ENCODE peak calls at places on chromosome 11, in four cellular contexts. One of them, this sample, is unnamed.

GRCh38 chr11:118565062-118565461 is 669 bp downstream of the IFT46 start:
- DNase-seq in activated T-cell treated with anti-CD3 and anti-CD28 coated beads, Interleukin-2, amount 50 U/mL, for 72 hours: no peak
- DNase-seq in mesenchymal stem cell: no peak
- DNase-seq in stomach: no peak
- DNase-seq in this sample: no peak

GRCh38 chr11:63020671-63021255 is 5.1 kb upstream of the SLC22A8 start:
- DNase-seq in activated T-cell treated with anti-CD3 and anti-CD28 coated beads, Interleukin-2, amount 50 U/mL, for 72 hours: peak
- DNase-seq in mesenchymal stem cell: no peak
- DNase-seq in stomach: no peak
- DNase-seq in this sample: peak

GRCh38 chr11:86738615-86739014 is 61.7 kb upstream of the PRSS23 start:
- DNase-seq in activated T-cell treated with anti-CD3 and anti-CD28 coated beads, Interleukin-2, amount 50 U/mL, for 72 hours: no peak
- DNase-seq in mesenchymal stem cell: no peak
- DNase-seq in stomach: no peak
- DNase-seq in this sample: no peak

GRCh38 chr11:27390959-27391326 is 27.9 kb upstream of the CCDC34 start:
- DNase-seq in activated T-cell treated with anti-CD3 and anti-CD28 coated beads, Interleukin-2, amount 50 U/mL, for 72 hours: no peak
- DNase-seq in mesenchymal stem cell: peak
- DNase-seq in stomach: no peak
- DNase-seq in this sample: no peak

GRCh38 chr11:114666760-114667159 is 11.6 kb upstream of the NXPE2 start:
- DNase-seq in activated T-cell treated with anti-CD3 and anti-CD28 coated beads, Interleukin-2, amount 50 U/mL, for 72 hours: no peak
- DNase-seq in mesenchymal stem cell: no peak
- DNase-seq in stomach: no peak
- DNase-seq in this sample: no peak

GRCh38 chr11:31977343-31977742 is 113.5 kb upstream of the RCN1 start:
- DNase-seq in activated T-cell treated with anti-CD3 and anti-CD28 coated beads, Interleukin-2, amount 50 U/mL, for 72 hours: no peak
- DNase-seq in mesenchymal stem cell: no peak
- DNase-seq in stomach: no peak
- DNase-seq in this sample: no peak

GRCh38 chr11:72758304-72758689 is 6.1 kb upstream of the ARAP1 start:
- DNase-seq in activated T-cell treated with anti-CD3 and anti-CD28 coated beads, Interleukin-2, amount 50 U/mL, for 72 hours: no peak
- DNase-seq in mesenchymal stem cell: peak
- DNase-seq in stomach: no peak
- DNase-seq in this sample: no peak

GRCh38 chr11:117562111-117562510 is 234.5 kb downstream of the CEP164 start:
- DNase-seq in activated T-cell treated with anti-CD3 and anti-CD28 coated beads, Interleukin-2, amount 50 U/mL, for 72 hours: no peak
- DNase-seq in mesenchymal stem cell: no peak
- DNase-seq in stomach: no peak
- DNase-seq in this sample: no peak

GRCh38 chr11:128208329-128209220 is 378.8 kb downstream of the ETS1 start:
- DNase-seq in activated T-cell treated with anti-CD3 and anti-CD28 coated beads, Interleukin-2, amount 50 U/mL, for 72 hours: no peak
- DNase-seq in mesenchymal stem cell: peak
- DNase-seq in stomach: no peak
- DNase-seq in this sample: no peak

GRCh38 chr11:78298216-78298860 is 109.6 kb downstream of the USP35 start:
- DNase-seq in activated T-cell treated with anti-CD3 and anti-CD28 coated beads, Interleukin-2, amount 50 U/mL, for 72 hours: no peak
- DNase-seq in mesenchymal stem cell: no peak
- DNase-seq in stomach: no peak
- DNase-seq in this sample: no peak

GRCh38 chr11:71103266-71103665 is 149.1 kb downstream of the SHANK2 start:
- DNase-seq in activated T-cell treated with anti-CD3 and anti-CD28 coated beads, Interleukin-2, amount 50 U/mL, for 72 hours: no peak
- DNase-seq in mesenchymal stem cell: no peak
- DNase-seq in stomach: peak
- DNase-seq in this sample: no peak

GRCh38 chr11:125835748-125836147 is 2.6 kb downstream of the PATE4 start:
- DNase-seq in activated T-cell treated with anti-CD3 and anti-CD28 coated beads, Interleukin-2, amount 50 U/mL, for 72 hours: no peak
- DNase-seq in mesenchymal stem cell: no peak
- DNase-seq in stomach: no peak
- DNase-seq in this sample: no peak

GRCh38 chr11:99327527-99327926 is 306.8 kb downstream of the CNTN5 start:
- DNase-seq in activated T-cell treated with anti-CD3 and anti-CD28 coated beads, Interleukin-2, amount 50 U/mL, for 72 hours: no peak
- DNase-seq in mesenchymal stem cell: no peak
- DNase-seq in stomach: no peak
- DNase-seq in this sample: no peak

GRCh38 chr11:45042560-45042959 is 91.9 kb upstream of the TP53I11 start:
- DNase-seq in activated T-cell treated with anti-CD3 and anti-CD28 coated beads, Interleukin-2, amount 50 U/mL, for 72 hours: no peak
- DNase-seq in mesenchymal stem cell: no peak
- DNase-seq in stomach: no peak
- DNase-seq in this sample: no peak

GRCh38 chr11:23398052-23398451 is 537.8 kb upstream of the CCDC179 start:
- DNase-seq in activated T-cell treated with anti-CD3 and anti-CD28 coated beads, Interleukin-2, amount 50 U/mL, for 72 hours: no peak
- DNase-seq in mesenchymal stem cell: no peak
- DNase-seq in stomach: no peak
- DNase-seq in this sample: no peak

GRCh38 chr11:14424096-14424495 is 65.1 kb upstream of the RRAS2 start:
- DNase-seq in activated T-cell treated with anti-CD3 and anti-CD28 coated beads, Interleukin-2, amount 50 U/mL, for 72 hours: no peak
- DNase-seq in mesenchymal stem cell: peak
- DNase-seq in stomach: no peak
- DNase-seq in this sample: no peak

GRCh38 chr11:23729088-23729487 is 767.8 kb upstream of the LUZP2 start:
- DNase-seq in activated T-cell treated with anti-CD3 and anti-CD28 coated beads, Interleukin-2, amount 50 U/mL, for 72 hours: no peak
- DNase-seq in mesenchymal stem cell: no peak
- DNase-seq in stomach: no peak
- DNase-seq in this sample: no peak

GRCh38 chr11:3094223-3094824 is 37.1 kb upstream of the CARS1 start:
- DNase-seq in activated T-cell treated with anti-CD3 and anti-CD28 coated beads, Interleukin-2, amount 50 U/mL, for 72 hours: no peak
- DNase-seq in mesenchymal stem cell: no peak
- DNase-seq in stomach: peak
- DNase-seq in this sample: no peak

GRCh38 chr11:64265176-64266160 is 14.1 kb downstream of the PLCB3 start:
- DNase-seq in activated T-cell treated with anti-CD3 and anti-CD28 coated beads, Interleukin-2, amount 50 U/mL, for 72 hours: no peak
- DNase-seq in mesenchymal stem cell: no peak
- DNase-seq in stomach: no peak
- DNase-seq in this sample: no peak

GRCh38 chr11:6531267-6531752 is 34.2 kb downstream of the DNHD1 start:
- DNase-seq in activated T-cell treated with anti-CD3 and anti-CD28 coated beads, Interleukin-2, amount 50 U/mL, for 72 hours: peak
- DNase-seq in mesenchymal stem cell: peak
- DNase-seq in stomach: no peak
- DNase-seq in this sample: no peak

GRCh38 chr11:60334005-60334620 is 7.1 kb downstream of the MS4A6E start:
- DNase-seq in activated T-cell treated with anti-CD3 and anti-CD28 coated beads, Interleukin-2, amount 50 U/mL, for 72 hours: peak
- DNase-seq in mesenchymal stem cell: peak
- DNase-seq in stomach: peak
- DNase-seq in this sample: peak

GRCh38 chr11:116500833-116501622 is 271.8 kb downstream of the BUD13 start:
- DNase-seq in activated T-cell treated with anti-CD3 and anti-CD28 coated beads, Interleukin-2, amount 50 U/mL, for 72 hours: no peak
- DNase-seq in mesenchymal stem cell: no peak
- DNase-seq in stomach: no peak
- DNase-seq in this sample: no peak

GRCh38 chr11:12653729-12654128 is 20.5 kb upstream of the TEAD1 start:
- DNase-seq in activated T-cell treated with anti-CD3 and anti-CD28 coated beads, Interleukin-2, amount 50 U/mL, for 72 hours: no peak
- DNase-seq in mesenchymal stem cell: no peak
- DNase-seq in stomach: no peak
- DNase-seq in this sample: no peak

GRCh38 chr11:75337195-75337654 is 14.2 kb downstream of the ARRB1 start:
- DNase-seq in activated T-cell treated with anti-CD3 and anti-CD28 coated beads, Interleukin-2, amount 50 U/mL, for 72 hours: no peak
- DNase-seq in mesenchymal stem cell: peak
- DNase-seq in stomach: no peak
- DNase-seq in this sample: no peak

GRCh38 chr11:126817096-126817495 is 183.5 kb downstream of the KIRREL3 start:
- DNase-seq in activated T-cell treated with anti-CD3 and anti-CD28 coated beads, Interleukin-2, amount 50 U/mL, for 72 hours: no peak
- DNase-seq in mesenchymal stem cell: peak
- DNase-seq in stomach: no peak
- DNase-seq in this sample: no peak

GRCh38 chr11:62147545-62147944 is 23.7 kb downstream of the INCENP start:
- DNase-seq in activated T-cell treated with anti-CD3 and anti-CD28 coated beads, Interleukin-2, amount 50 U/mL, for 72 hours: no peak
- DNase-seq in mesenchymal stem cell: no peak
- DNase-seq in stomach: peak
- DNase-seq in this sample: no peak

GRCh38 chr11:95939091-95939490 is 15.2 kb upstream of the MTMR2 start:
- DNase-seq in activated T-cell treated with anti-CD3 and anti-CD28 coated beads, Interleukin-2, amount 50 U/mL, for 72 hours: no peak
- DNase-seq in mesenchymal stem cell: no peak
- DNase-seq in stomach: no peak
- DNase-seq in this sample: no peak

GRCh38 chr11:77086521-77087472 is 15.8 kb upstream of the OMP start:
- DNase-seq in activated T-cell treated with anti-CD3 and anti-CD28 coated beads, Interleukin-2, amount 50 U/mL, for 72 hours: no peak
- DNase-seq in mesenchymal stem cell: no peak
- DNase-seq in stomach: peak
- DNase-seq in this sample: no peak

GRCh38 chr11:47518212-47518959 is 34.5 kb downstream of the CELF1 start:
- DNase-seq in activated T-cell treated with anti-CD3 and anti-CD28 coated beads, Interleukin-2, amount 50 U/mL, for 72 hours: no peak
- DNase-seq in mesenchymal stem cell: no peak
- DNase-seq in stomach: no peak
- DNase-seq in this sample: no peak

GRCh38 chr11:78652866-78653265 is 78.2 kb upstream of the NARS2 start:
- DNase-seq in activated T-cell treated with anti-CD3 and anti-CD28 coated beads, Interleukin-2, amount 50 U/mL, for 72 hours: no peak
- DNase-seq in mesenchymal stem cell: no peak
- DNase-seq in stomach: no peak
- DNase-seq in this sample: no peak

GRCh38 chr11:128686745-128687177 is 7.1 kb upstream of the FLI1 start:
- DNase-seq in activated T-cell treated with anti-CD3 and anti-CD28 coated beads, Interleukin-2, amount 50 U/mL, for 72 hours: peak
- DNase-seq in mesenchymal stem cell: peak
- DNase-seq in stomach: peak
- DNase-seq in this sample: no peak

GRCh38 chr11:12088047-12088481 is 22.3 kb upstream of the MICAL2 start:
- DNase-seq in activated T-cell treated with anti-CD3 and anti-CD28 coated beads, Interleukin-2, amount 50 U/mL, for 72 hours: no peak
- DNase-seq in mesenchymal stem cell: peak
- DNase-seq in stomach: no peak
- DNase-seq in this sample: no peak

GRCh38 chr11:63769044-63769718 is 606 bp upstream of the ZFTA start:
- DNase-seq in activated T-cell treated with anti-CD3 and anti-CD28 coated beads, Interleukin-2, amount 50 U/mL, for 72 hours: peak
- DNase-seq in mesenchymal stem cell: peak
- DNase-seq in stomach: no peak
- DNase-seq in this sample: no peak

GRCh38 chr11:102647430-102647829 is 22.3 kb upstream of the MMP20 start:
- DNase-seq in activated T-cell treated with anti-CD3 and anti-CD28 coated beads, Interleukin-2, amount 50 U/mL, for 72 hours: no peak
- DNase-seq in mesenchymal stem cell: no peak
- DNase-seq in stomach: no peak
- DNase-seq in this sample: no peak

GRCh38 chr11:108606495-108607160 is 13.1 kb upstream of the EXPH5 start:
- DNase-seq in activated T-cell treated with anti-CD3 and anti-CD28 coated beads, Interleukin-2, amount 50 U/mL, for 72 hours: no peak
- DNase-seq in mesenchymal stem cell: no peak
- DNase-seq in stomach: no peak
- DNase-seq in this sample: no peak

GRCh38 chr11:85575388-85575787 is 51.8 kb downstream of the DLG2 start:
- DNase-seq in activated T-cell treated with anti-CD3 and anti-CD28 coated beads, Interleukin-2, amount 50 U/mL, for 72 hours: no peak
- DNase-seq in mesenchymal stem cell: no peak
- DNase-seq in stomach: no peak
- DNase-seq in this sample: no peak

GRCh38 chr11:7019500-7020182 is 505 bp downstream of the ZNF214 start:
- DNase-seq in activated T-cell treated with anti-CD3 and anti-CD28 coated beads, Interleukin-2, amount 50 U/mL, for 72 hours: no peak
- DNase-seq in mesenchymal stem cell: no peak
- DNase-seq in stomach: no peak
- DNase-seq in this sample: no peak

GRCh38 chr11:8527939-8528338 is 66.1 kb downstream of the STK33 start:
- DNase-seq in activated T-cell treated with anti-CD3 and anti-CD28 coated beads, Interleukin-2, amount 50 U/mL, for 72 hours: no peak
- DNase-seq in mesenchymal stem cell: no peak
- DNase-seq in stomach: no peak
- DNase-seq in this sample: no peak

GRCh38 chr11:65814131-65814959 is 19.4 kb upstream of the SNX32 start:
- DNase-seq in activated T-cell treated with anti-CD3 and anti-CD28 coated beads, Interleukin-2, amount 50 U/mL, for 72 hours: no peak
- DNase-seq in mesenchymal stem cell: no peak
- DNase-seq in stomach: peak
- DNase-seq in this sample: no peak